ENCODE peak calls at places on chromosomes 7 and 10, in six cellular contexts. M, N, W, R, A and D are unnamed samples.
A peak's percentile ranks its signal among the peaks of the same experiment; 100 is the strongest.

GRCh38 chr10:17453377-17454091 is 861 bp downstream of the ST8SIA6 start:
- DNase-seq in M (peak; percentile 54), N (peak; percentile 57), W (peak; percentile 90), R (no peak), A (no peak), D (peak; percentile 61)

GRCh38 chr7:21426286-21426957 is 1.5 kb upstream of the SP4 start:
- DNase-seq in M (no peak), N (peak; percentile 23), W (no peak), R (no peak), A (no peak), D (no peak)

GRCh38 chr7:79506481-79506880 is 53.0 kb upstream of the MAGI2 start:
- DNase-seq in M (no peak), N (no peak), W (peak; percentile 63), R (no peak), A (no peak), D (no peak)

GRCh38 chr10:1608408-1609037 is 128.8 kb downstream of the ADARB2 start:
- DNase-seq in M (no peak), N (no peak), W (peak; percentile 78), R (no peak), A (peak; percentile 15), D (no peak)

GRCh38 chr7:82745117-82745516 is 301.5 kb upstream of the CACNA2D1 start:
- DNase-seq in M (no peak), N (no peak), W (peak; percentile 71), R (no peak), A (no peak), D (no peak)

GRCh38 chr7:94043299-94043698 is 39.1 kb upstream of the BET1 start:
- DNase-seq in M (no peak), N (peak; percentile 79), W (no peak), R (no peak), A (no peak), D (no peak)

GRCh38 chr10:57849726-57850357 is 417.9 kb downstream of the IPMK start:
- DNase-seq in M (no peak), N (peak; percentile 13), W (no peak), R (no peak), A (no peak), D (no peak)

GRCh38 chr7:141511370-141512335 is 39.6 kb upstream of the AGK start:
- DNase-seq in M (peak; percentile 63), N (no peak), W (peak; percentile 80), R (no peak), A (no peak), D (peak; percentile 24)

GRCh38 chr7:73577627-73578341 is 595 bp downstream of the TBL2 start:
- DNase-seq in M (peak; percentile 48), N (no peak), W (no peak), R (no peak), A (peak; percentile 38), D (no peak)

GRCh38 chr10:50993817-50994251 is 80.5 kb upstream of the PRKG1 start:
- DNase-seq in M (no peak), N (no peak), W (no peak), R (no peak), A (peak; percentile 72), D (peak; percentile 61)

GRCh38 chr10:18583575-18584270 is 67.7 kb downstream of the NSUN6 start:
- DNase-seq in M (no peak), N (no peak), W (peak; percentile 54), R (no peak), A (no peak), D (no peak)

GRCh38 chr10:106360870-106361269 is 803.6 kb downstream of the SORCS1 start:
- DNase-seq in M (no peak), N (peak; percentile 98), W (no peak), R (no peak), A (no peak), D (no peak)

GRCh38 chr7:151367304-151367703 is 25.7 kb downstream of the NUB1 start:
- DNase-seq in M (no peak), N (no peak), W (no peak), R (no peak), A (no peak), D (no peak)

GRCh38 chr10:71040890-71041590 is 152.7 kb upstream of the PCBD1 start:
- DNase-seq in M (no peak), N (no peak), W (no peak), R (no peak), A (no peak), D (no peak)

GRCh38 chr7:80883188-80884025 is 35.4 kb downstream of the SEMA3C start:
- DNase-seq in M (no peak), N (peak; percentile 100), W (no peak), R (peak; percentile 98), A (no peak), D (no peak)

GRCh38 chr10:109924947-109925620 is 1.8 kb upstream of the XPNPEP1 start:
- DNase-seq in M (no peak), N (no peak), W (no peak), R (no peak), A (no peak), D (no peak)

GRCh38 chr10:4546500-4546899 is 279.5 kb upstream of the AKR1E2 start:
- DNase-seq in M (no peak), N (peak; percentile 82), W (no peak), R (peak; percentile 16), A (no peak), D (no peak)

GRCh38 chr7:13104128-13104527 is 416.7 kb downstream of the ARL4A start:
- DNase-seq in M (no peak), N (no peak), W (no peak), R (no peak), A (no peak), D (no peak)

GRCh38 chr10:122648599-122649428 is 50.8 kb downstream of the C10orf120 start:
- DNase-seq in M (peak; percentile 61), N (peak; percentile 16), W (peak; percentile 92), R (peak; percentile 49), A (no peak), D (peak; percentile 77)

GRCh38 chr10:113381906-113382562 is 170.8 kb upstream of the HABP2 start:
- DNase-seq in M (no peak), N (no peak), W (no peak), R (no peak), A (no peak), D (peak; percentile 20)
- H3K4me3 ChIP-seq in M (peak overlapping the region; percentile 48), N (no peak overlapping the region), W (no peak overlapping the region), R (no peak overlapping the region), A (no peak overlapping the region), D (no peak overlapping the region)

GRCh38 chr7:155972651-155973349 is 160.5 kb upstream of the SHH start:
- DNase-seq in M (no peak), N (no peak), W (peak; percentile 28), R (no peak), A (peak; percentile 24), D (no peak)
- H3K9me3 ChIP-seq in M (no peaks in the 10 kb centered on the region), N (no peaks in the 10 kb centered on the region), W (no peaks in the 10 kb centered on the region), R (no peaks in the 10 kb centered on the region), A (no peaks in the 10 kb centered on the region), D (no peaks in the 10 kb centered on the region)

GRCh38 chr7:118152632-118153031 is 31.3 kb upstream of the LSM8 start:
- DNase-seq in M (no peak), N (no peak), W (no peak), R (no peak), A (no peak), D (no peak)
- H3K27ac ChIP-seq in M (no peak overlapping the region), N (no peak overlapping the region), W (no peak overlapping the region), R (no peak overlapping the region), A (no peak overlapping the region), D (no peak overlapping the region)

GRCh38 chr10:100749059-100749308 is 3.6 kb downstream of the PAX2 start:
- DNase-seq in M (no peak), N (no peak), W (no peak), R (no peak), A (no peak), D (no peak)

GRCh38 chr10:100748251-100749058 is 3.1 kb downstream of the PAX2 start:
- DNase-seq in M (no peak), N (no peak), W (peak; percentile 73), R (no peak), A (no peak), D (no peak)

GRCh38 chr10:100747826-100748231 is 2.4 kb downstream of the PAX2 start:
- DNase-seq in M (no peak), N (no peak), W (peak; percentile 80), R (no peak), A (no peak), D (no peak)

GRCh38 chr10:100750291-100751210 is 5.2 kb downstream of the PAX2 start:
- DNase-seq in M (no peak), N (no peak), W (no peak), R (no peak), A (no peak), D (no peak)

GRCh38 chr10:100749309-100750217 is 4.2 kb downstream of the PAX2 start:
- DNase-seq in M (no peak), N (no peak), W (no peak), R (no peak), A (no peak), D (no peak)
- H3K4me3 ChIP-seq in M (no peak overlapping the region), N (no peak overlapping the region), W (no peak overlapping the region), R (no peak overlapping the region), A (no peak overlapping the region), D (no peak overlapping the region)

GRCh38 chr10:31686566-31686965 is 242.1 kb downstream of the ARHGAP12 start:
- DNase-seq in M (no peak), N (no peak), W (no peak), R (no peak), A (no peak), D (no peak)

GRCh38 chr10:31678573-31679122 is 250.0 kb downstream of the ARHGAP12 start:
- DNase-seq in M (no peak), N (no peak), W (no peak), R (no peak), A (no peak), D (no peak)

GRCh38 chr10:31679931-31680330 is 248.7 kb downstream of the ARHGAP12 start:
- DNase-seq in M (no peak), N (no peak), W (no peak), R (no peak), A (no peak), D (no peak)

GRCh38 chr10:31687545-31688482 is 240.8 kb downstream of the ARHGAP12 start:
- DNase-seq in M (no peak), N (no peak), W (no peak), R (no peak), A (no peak), D (no peak)

GRCh38 chr10:31683682-31684081 is 244.9 kb downstream of the ARHGAP12 start:
- DNase-seq in M (no peak), N (no peak), W (no peak), R (peak; percentile 7), A (no peak), D (no peak)
- H3K9me3 ChIP-seq in M (peaks cover 25% of the 10 kb centered on the region), N (peaks cover 8% of the 10 kb centered on the region), W (peaks cover 64% of the 10 kb centered on the region), R (peaks cover 16% of the 10 kb centered on the region), A (peaks cover 3% of the 10 kb centered on the region), D (peaks cover 12% of the 10 kb centered on the region)

GRCh38 chr10:77037735-77038411 is 599.7 kb downstream of the KCNMA1 start:
- DNase-seq in M (no peak), N (no peak), W (no peak), R (no peak), A (no peak), D (no peak)
- H3K27ac ChIP-seq in M (no peak overlapping the region), N (no peak overlapping the region), W (no peak overlapping the region), R (no peak overlapping the region), A (no peak overlapping the region), D (no peak overlapping the region)